ENCODE peak calls at places on chromosomes 13 and 19, in seven cellular contexts. D, Y, H, I, P, J and A are unnamed samples.

GRCh38 chr13:75465236-75465635 is 16.7 kb downstream of the TBC1D4 start:
- DNase-seq in J (no peak), P (no peak), I (no peak), H (no peak), D (no peak), Y (no peak), A (no peak)

GRCh38 chr19:17268754-17269153 is 1.5 kb downstream of the BABAM1 start:
- DNase-seq in Y (no peak), J (no peak), D (no peak), I (no peak), P (no peak), H (no peak), A (no peak)

GRCh38 chr19:18660051-18660910 is 23.2 kb upstream of the CRTC1 start:
- DNase-seq in D (peak), I (no peak), H (no peak), J (no peak), Y (no peak), P (no peak), A (no peak)

GRCh38 chr13:112588490-112589297 is 741 bp upstream of the TUBGCP3 start:
- DNase-seq in H (no peak), I (no peak), J (no peak), Y (no peak), D (no peak), P (no peak), A (no peak)

GRCh38 chr19:15423130-15423529 is 4.3 kb upstream of the AKAP8L start:
- DNase-seq in H (no peak), J (no peak), I (no peak), Y (no peak), P (no peak), D (no peak), A (no peak)

GRCh38 chr19:11067356-11068113 is 21.7 kb upstream of the LDLR start:
- DNase-seq in H (no peak), Y (no peak), P (no peak), I (no peak), J (no peak), D (no peak), A (no peak)

GRCh38 chr13:86870388-86870966 is 800.7 kb upstream of the SLITRK5 start:
- DNase-seq in I (no peak), H (peak), J (no peak), D (no peak), Y (peak), P (no peak), A (no peak)

GRCh38 chr19:54938906-54939305 is 8.4 kb downstream of the NLRP7 start:
- DNase-seq in I (no peak), J (no peak), D (no peak), Y (no peak), P (no peak), H (no peak), A (no peak)

GRCh38 chr13:75418997-75419396 is 63.0 kb downstream of the TBC1D4 start:
- DNase-seq in D (no peak), J (no peak), H (no peak), I (no peak), P (no peak), Y (no peak), A (no peak)

GRCh38 chr19:45126654-45127053 is 33.7 kb downstream of the PPP1R37 start:
- DNase-seq in D (no peak), P (no peak), J (no peak), I (no peak), Y (no peak), H (no peak), A (no peak)

GRCh38 chr13:40336228-40337221 is 329.9 kb downstream of the FOXO1 start:
- DNase-seq in D (no peak), P (no peak), I (no peak), H (no peak), J (no peak), Y (peak), A (no peak)

GRCh38 chr19:1260749-1261511 is 8.2 kb upstream of the CIRBP start:
- DNase-seq in D (peak), Y (peak), P (peak), H (peak), I (peak), J (peak), A (peak)

GRCh38 chr13:75661443-75661842 is 25.3 kb downstream of the LMO7 start:
- DNase-seq in D (no peak), J (no peak), Y (no peak), I (no peak), P (no peak), H (no peak), A (no peak)

GRCh38 chr19:55858401-55858800 is 22.1 kb downstream of the NLRP4 start:
- DNase-seq in D (no peak), Y (no peak), P (no peak), I (no peak), H (no peak), J (no peak), A (no peak)

GRCh38 chr19:1182068-1182467 is 8.0 kb upstream of the SBNO2 start:
- DNase-seq in J (no peak), Y (no peak), D (no peak), P (no peak), I (no peak), H (no peak), A (no peak)

GRCh38 chr19:4868286-4868834 is 893 bp upstream of the PLIN3 start:
- DNase-seq in J (no peak), Y (no peak), P (no peak), D (peak), H (no peak), I (no peak), A (no peak)

GRCh38 chr13:51347099-51347498 is 7.6 kb downstream of the SERPINE3 start:
- DNase-seq in I (no peak), H (no peak), J (no peak), Y (no peak), P (no peak), D (no peak), A (no peak)

GRCh38 chr19:33295621-33296472 is 6.5 kb downstream of the CEBPA start:
- DNase-seq in P (no peak), H (no peak), Y (no peak), D (no peak), J (no peak), I (no peak), A (no peak)

GRCh38 chr19:30096596-30097370 is 154.7 kb downstream of the URI1 start:
- DNase-seq in Y (no peak), H (no peak), P (no peak), D (no peak), J (no peak), I (no peak), A (no peak)

GRCh38 chr19:1066251-1066747 is 668 bp upstream of the ARHGAP45 start:
- DNase-seq in H (peak), J (no peak), D (no peak), Y (peak), I (no peak), P (no peak), A (no peak)

GRCh38 chr19:33376423-33376822 is 2.9 kb downstream of the CEBPG start:
- DNase-seq in P (peak), J (no peak), H (no peak), Y (peak), D (no peak), I (no peak), A (no peak)

GRCh38 chr19:18112989-18113478 is 15.5 kb downstream of the MAST3 start:
- DNase-seq in H (peak), I (no peak), D (peak), P (peak), J (no peak), Y (peak), A (peak)

GRCh38 chr19:15288146-15288963 is 44.0 kb downstream of the BRD4 start:
- DNase-seq in Y (no peak), I (no peak), J (no peak), D (no peak), H (peak), P (no peak), A (no peak)

GRCh38 chr19:4744451-4745170 is 21.0 kb upstream of the DPP9 start:
- DNase-seq in I (no peak), Y (no peak), H (no peak), J (no peak), P (no peak), D (peak), A (no peak)

GRCh38 chr13:50700664-50701266 is 142.7 kb downstream of the DLEU7 start:
- DNase-seq in I (no peak), H (no peak), P (no peak), J (no peak), D (no peak), Y (no peak), A (no peak)

GRCh38 chr19:7083076-7083956 is 13.8 kb downstream of the ZNF557 start:
- DNase-seq in D (no peak), P (no peak), H (no peak), J (no peak), Y (no peak), I (no peak), A (peak)

GRCh38 chr13:23510979-23511735 is 59.1 kb upstream of the TNFRSF19 start:
- DNase-seq in P (peak), I (no peak), H (no peak), D (no peak), Y (peak), J (peak), A (peak)

GRCh38 chr13:33183431-33184130 is 102.0 kb downstream of the STARD13 start:
- DNase-seq in H (no peak), I (no peak), P (no peak), D (no peak), Y (no peak), J (no peak), A (no peak)
- TF ChIP-seq JUND in H (no peak), I (no peak), P (no peak), D (no peak), Y (no peak), J (no peak), A (no peak)

GRCh38 chr13:44573790-44574465 is 2.2 kb downstream of the TSC22D1 start:
- DNase-seq in J (no peak), Y (peak), I (no peak), H (peak), D (no peak), P (no peak), A (no peak)
- TF ChIP-seq JUND in J (no peak), Y (no peak), I (no peak), H (no peak), D (no peak), P (no peak), A (no peak)

GRCh38 chr19:5961969-5962945 is 15.7 kb downstream of the RANBP3 start:
- DNase-seq in P (no peak), D (no peak), I (no peak), H (no peak), J (no peak), Y (peak), A (peak)
- TF ChIP-seq JUND in P (no peak), D (no peak), I (no peak), H (no peak), J (no peak), Y (peak), A (no peak)

GRCh38 chr13:100234524-100235136 is 145.7 kb downstream of the PCCA start:
- DNase-seq in J (no peak), I (no peak), P (no peak), Y (peak), H (no peak), D (no peak), A (no peak)
- TF ChIP-seq JUND in J (no peak), I (no peak), P (no peak), Y (no peak), H (no peak), D (no peak), A (no peak)

DNA sequence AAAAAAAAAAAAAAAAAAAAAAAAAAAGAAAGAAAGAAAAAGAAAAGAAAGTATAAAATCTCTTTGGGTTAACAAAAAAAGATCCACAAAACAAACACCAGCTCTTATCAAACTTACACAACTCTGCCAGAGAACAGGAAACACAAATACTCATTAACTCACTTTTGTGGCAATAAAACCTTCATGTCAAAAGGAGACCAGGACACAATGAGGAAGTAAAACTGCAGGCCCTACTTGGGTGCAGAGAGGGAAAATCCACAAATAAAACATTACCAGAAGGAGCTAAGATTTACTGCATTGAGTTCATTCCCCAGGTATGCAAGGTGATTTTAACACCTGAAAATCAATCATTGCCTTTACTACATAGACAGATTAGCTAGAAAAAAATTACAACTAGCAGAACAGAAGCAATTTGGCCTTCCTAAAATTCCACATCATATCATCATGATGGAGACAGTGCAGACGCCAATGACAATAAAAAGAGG is 9.6 kb upstream of the CEACAM5 start:
- DNase-seq in Y (no peak), J (peak), H (no peak), P (no peak), I (no peak), D (no peak), A (no peak)
- TF ChIP-seq JUND in Y (no peak), J (no peak), H (no peak), P (no peak), I (no peak), D (no peak), A (no peak)

GRCh38 chr19:3508771-3509535 is 2.8 kb downstream of the FZR1 start:
- DNase-seq in I (no peak), J (no peak), H (no peak), D (no peak), P (no peak), Y (no peak), A (no peak)
- TF ChIP-seq JUND in I (no peak), J (no peak), H (no peak), D (no peak), P (no peak), Y (no peak), A (no peak)